ENCODE peak calls at places on chromosomes 6 and 20, in six cellular contexts. W is ovary, E is GM06990, G is nephron progenitor cell, N is PC-3, K is kidney. M is an unnamed sample.

GRCh38 chr20:47785321-47785899 is at the start of gene SULF2:
- DNase-seq in W (peak), K (peak), N (peak), E (no peak), G (peak), M (no peak)

GRCh38 chr6:145374566-145374965 is 360.8 kb downstream of the EPM2A start:
- DNase-seq in K (no peak), E (no peak), W (no peak), G (no peak), N (no peak), M (no peak)

GRCh38 chr6:165308926-165309731 is at the start of gene C6orf118:
- DNase-seq in N (peak), K (peak), G (peak), E (no peak), W (peak), M (peak)

GRCh38 chr6:152099816-152100618 is 292.5 kb downstream of the ESR1 start:
- DNase-seq in G (no peak), N (peak), E (no peak), K (peak), W (no peak), M (no peak)

GRCh38 chr6:11043961-11044711 is at the start of gene ELOVL2:
- DNase-seq in W (no peak), G (peak), K (no peak), N (peak), E (peak), M (peak)

GRCh38 chr20:10798811-10799210 is 125.0 kb upstream of the JAG1 start:
- DNase-seq in N (peak), W (no peak), G (no peak), E (no peak), K (no peak), M (no peak)

GRCh38 chr6:148831064-148831463 is 84.2 kb downstream of the UST start:
- DNase-seq in N (peak), W (no peak), G (no peak), K (no peak), E (no peak), M (no peak)

GRCh38 chr6:122268394-122268793 is 131.1 kb upstream of the HSF2 start:
- DNase-seq in W (no peak), G (no peak), E (no peak), K (no peak), N (no peak), M (no peak)

GRCh38 chr6:39228992-39229767 is at the start of gene KCNK5:
- DNase-seq in K (peak), G (peak), E (peak), W (peak), N (peak), M (peak)
- TF ChIP-seq CTCF in K (peak), G (peak), E (peak), W (peak), N (peak), M (peak)

DNA sequence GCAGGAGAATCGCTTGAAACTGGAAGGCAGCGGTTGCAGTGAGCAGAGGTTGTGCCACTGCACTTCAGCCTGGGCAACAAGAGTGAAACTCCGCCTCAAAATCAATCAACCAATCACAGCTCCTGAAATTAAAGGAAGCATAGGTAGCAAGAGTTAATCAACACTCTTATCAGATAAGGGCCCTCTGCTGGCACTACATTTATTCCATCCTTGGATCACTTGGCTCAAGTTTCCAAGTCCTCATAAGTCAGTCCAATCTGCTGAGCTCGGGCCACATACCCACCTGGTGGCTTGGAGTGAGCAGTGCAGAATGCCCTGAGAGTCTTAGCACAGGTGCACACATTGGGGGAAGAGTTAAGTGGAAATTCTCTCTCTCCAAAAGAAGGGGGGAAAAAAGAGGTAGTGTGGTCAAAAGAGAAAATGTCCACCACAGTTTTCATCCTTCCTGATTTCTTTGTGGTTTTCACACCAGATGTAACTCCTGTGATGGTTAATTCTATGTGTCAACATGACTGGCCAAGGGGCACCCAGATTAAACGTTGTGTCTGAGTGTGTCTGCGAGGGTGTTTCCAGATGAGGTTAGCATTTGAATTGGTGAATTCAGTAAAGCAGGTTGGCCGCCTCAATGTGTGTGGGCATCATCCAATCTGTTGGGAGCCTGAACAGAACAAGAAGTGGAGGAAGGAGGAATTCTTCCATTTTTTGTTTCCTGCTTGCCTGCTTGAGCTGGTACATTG is 14.2 kb upstream of the FAM8A1 start:
- DNase-seq in K (no peak), G (no peak), E (no peak), W (no peak), N (peak), M (no peak)
- TF ChIP-seq CTCF in K (no peak), G (no peak), E (peak), W (no peak), N (peak), M (peak)

GRCh38 chr6:90274481-90275030 is 22.1 kb downstream of the BACH2 start:
- DNase-seq in E (no peak), N (no peak), G (no peak), W (no peak), K (peak), M (no peak)
- TF ChIP-seq CTCF in E (peak), N (peak), G (no peak), W (no peak), K (no peak), M (no peak)

DNA sequence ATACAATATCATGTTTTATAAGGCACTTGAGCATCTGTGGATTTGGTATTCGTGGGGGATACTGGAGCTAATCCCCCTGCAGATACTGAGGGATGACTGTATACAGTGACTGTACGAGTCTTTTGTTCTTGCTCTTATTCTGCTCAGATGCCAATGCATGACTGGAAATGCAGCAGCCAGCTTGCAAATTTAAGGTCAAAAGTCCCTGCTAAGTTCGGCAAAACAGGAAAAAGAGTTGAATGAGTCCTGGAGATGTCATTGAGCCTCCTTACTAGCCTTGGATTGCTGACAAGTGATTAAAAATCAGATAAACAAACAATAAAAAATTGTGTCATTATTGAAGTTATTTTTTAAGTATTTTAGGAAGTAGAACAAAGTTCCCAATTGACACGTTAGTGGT is 599.3 kb upstream of the IMPG1 start:
- DNase-seq in E (no peak), K (no peak), N (no peak), W (no peak), G (no peak), M (no peak)
- TF ChIP-seq CTCF in E (no peak), K (no peak), N (no peak), W (no peak), G (no peak), M (no peak)

GRCh38 chr6:131022691-131023090 is 40.4 kb downstream of the EPB41L2 start:
- DNase-seq in K (no peak), E (no peak), W (no peak), N (no peak), G (no peak), M (no peak)
- TF ChIP-seq CTCF in K (no peak), E (no peak), W (no peak), N (no peak), G (no peak), M (no peak)

DNA sequence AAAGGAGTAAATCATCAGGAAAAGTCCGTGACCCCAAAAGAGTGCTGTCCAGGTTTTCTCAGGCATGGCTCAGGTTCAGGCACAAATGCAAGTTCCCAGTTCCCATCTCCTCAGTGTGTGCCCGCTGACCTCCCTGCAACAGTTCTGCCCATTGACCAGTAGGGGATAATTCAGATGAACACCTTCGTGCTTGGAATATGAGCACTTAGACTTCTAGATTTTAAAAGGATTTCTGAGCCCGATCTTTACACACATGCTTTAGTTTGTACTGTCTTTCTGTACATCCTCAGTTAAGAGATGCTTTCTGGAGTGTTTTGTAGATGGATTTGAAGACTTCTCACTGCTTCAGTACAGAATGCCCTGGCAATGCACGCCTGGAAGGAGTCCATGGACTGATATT is 239.7 kb upstream of the PLCB4 start:
- DNase-seq in N (peak), K (no peak), W (no peak), G (no peak), E (no peak), M (no peak)
- TF ChIP-seq CTCF in N (peak), K (no peak), W (no peak), G (peak), E (peak), M (peak)